ENCODE peak calls at places on chromosome 15, in five cellular contexts. S, A, Z, B and E are unnamed samples.

GRCh38 chr15:74173545-74174215 is at the start of gene ISLR:
- DNase-seq in S (peak; percentile 72), A (no peak), Z (no peak), B (peak; percentile 75), E (no peak)

GRCh38 chr15:93089855-93090305 is 869 bp upstream of the RGMA start:
- DNase-seq in S (peak; percentile 87), A (no peak), Z (no peak), B (peak; percentile 25), E (no peak)

GRCh38 chr15:28875461-28875965 is 10.3 kb upstream of the APBA2 start:
- DNase-seq in S (no peak), A (no peak), Z (no peak), B (no peak), E (no peak)

GRCh38 chr15:44765036-44765435 is 28.7 kb downstream of the TRIM69 start:
- DNase-seq in S (no peak), A (no peak), Z (no peak), B (no peak), E (no peak)

GRCh38 chr15:22885105-22885504 is 46.6 kb downstream of the NIPA2 start:
- DNase-seq in S (no peak), A (no peak), Z (no peak), B (no peak), E (no peak)

GRCh38 chr15:67061811-67062348 is 3.5 kb upstream of the SMAD3 start:
- DNase-seq in S (no peak), A (no peak), Z (no peak), B (no peak), E (no peak)

GRCh38 chr15:52281085-52282035 is 14.2 kb downstream of the MYO5C start:
- DNase-seq in S (no peak), A (no peak), Z (no peak), B (no peak), E (no peak)

GRCh38 chr15:92011611-92012367 is 158.3 kb downstream of the SLCO3A1 start:
- DNase-seq in S (no peak), A (peak; percentile 29), Z (no peak), B (no peak), E (peak; percentile 95)

GRCh38 chr15:92595506-92596337 is 59.9 kb downstream of the FAM174B start:
- DNase-seq in S (no peak), A (no peak), Z (peak; percentile 15), B (no peak), E (no peak)

GRCh38 chr15:38176155-38176554 is 76.5 kb upstream of the SPRED1 start:
- DNase-seq in S (no peak), A (peak; percentile 38), Z (no peak), B (no peak), E (no peak)

GRCh38 chr15:53453253-53454105 is 306.0 kb downstream of the WDR72 start:
- DNase-seq in S (no peak), A (no peak), Z (no peak), B (no peak), E (no peak)

GRCh38 chr15:62054979-62055378 is 5.3 kb downstream of the VPS13C start:
- DNase-seq in S (no peak), A (no peak), Z (no peak), B (no peak), E (no peak)
- H3K4me3 ChIP-seq in S (no peak overlapping the region), A (no peak overlapping the region), Z (no peak overlapping the region), B (no peak overlapping the region), E (no peak overlapping the region)

DNA sequence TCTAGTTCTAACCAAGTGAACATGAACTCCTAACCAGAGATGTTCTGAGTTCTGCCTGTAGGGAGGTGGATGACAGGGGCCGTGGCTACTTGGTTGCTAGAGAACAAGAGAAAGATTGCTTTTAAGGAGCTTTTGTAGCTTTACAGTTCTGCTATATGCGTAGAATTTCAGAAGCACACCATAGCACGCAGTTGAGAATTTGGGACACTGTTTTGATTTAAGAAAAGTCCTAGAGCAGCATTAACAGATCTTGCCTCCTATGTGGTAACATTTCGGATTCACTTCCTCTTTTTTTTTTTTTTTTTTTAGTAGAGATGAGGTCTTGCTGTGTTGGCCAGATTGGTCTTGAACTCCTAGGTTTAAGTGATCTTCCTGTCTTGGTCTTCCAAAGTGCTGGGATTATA is 181.7 kb downstream of the TCF12 start:
- DNase-seq in S (no peak), A (no peak), Z (no peak), B (no peak), E (no peak)
- H3K4me3 ChIP-seq in S (no peak overlapping the region), A (no peak overlapping the region), Z (no peak overlapping the region), B (no peak overlapping the region), E (no peak overlapping the region)

GRCh38 chr15:98421419-98422085 is 226.8 kb upstream of the IGF1R start:
- DNase-seq in S (peak; percentile 84), A (no peak), Z (peak; percentile 96), B (peak; percentile 82), E (peak; percentile 59)
- H3K4me3 ChIP-seq in S (peak overlapping the region; percentile 44), A (peak overlapping the region; percentile 11), Z (peak overlapping the region; percentile 15), B (peak overlapping the region; percentile 4), E (no peak overlapping the region)

DNA sequence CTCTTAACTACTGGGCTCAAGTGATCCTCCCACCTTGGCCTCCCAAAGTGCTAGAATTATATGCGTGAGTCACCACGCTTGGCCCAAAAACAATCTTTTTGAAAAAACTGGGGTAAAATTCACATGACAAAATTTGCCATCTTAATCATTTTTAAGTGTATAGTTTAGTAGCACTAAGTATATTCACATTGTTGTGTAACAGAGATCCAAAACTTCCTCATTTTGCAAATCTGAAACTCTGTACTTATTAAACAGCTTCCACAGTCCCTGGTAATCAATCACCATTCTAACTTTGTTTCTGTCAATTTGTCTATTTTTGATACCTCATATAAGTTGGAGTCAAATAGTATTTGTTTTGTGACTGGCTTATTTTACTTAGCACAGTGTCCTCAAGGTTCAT is 5.2 kb downstream of the SNX1 start:
- DNase-seq in S (no peak), A (no peak), Z (no peak), B (no peak), E (no peak)
- H3K4me3 ChIP-seq in S (no peak overlapping the region), A (no peak overlapping the region), Z (no peak overlapping the region), B (no peak overlapping the region), E (no peak overlapping the region)

GRCh38 chr15:95987886-95988573 is 342.5 kb upstream of the NR2F2 start:
- DNase-seq in S (no peak), A (no peak), Z (no peak), B (no peak), E (no peak)
- H3K4me3 ChIP-seq in S (no peak overlapping the region), A (no peak overlapping the region), Z (no peak overlapping the region), B (no peak overlapping the region), E (no peak overlapping the region)

DNA sequence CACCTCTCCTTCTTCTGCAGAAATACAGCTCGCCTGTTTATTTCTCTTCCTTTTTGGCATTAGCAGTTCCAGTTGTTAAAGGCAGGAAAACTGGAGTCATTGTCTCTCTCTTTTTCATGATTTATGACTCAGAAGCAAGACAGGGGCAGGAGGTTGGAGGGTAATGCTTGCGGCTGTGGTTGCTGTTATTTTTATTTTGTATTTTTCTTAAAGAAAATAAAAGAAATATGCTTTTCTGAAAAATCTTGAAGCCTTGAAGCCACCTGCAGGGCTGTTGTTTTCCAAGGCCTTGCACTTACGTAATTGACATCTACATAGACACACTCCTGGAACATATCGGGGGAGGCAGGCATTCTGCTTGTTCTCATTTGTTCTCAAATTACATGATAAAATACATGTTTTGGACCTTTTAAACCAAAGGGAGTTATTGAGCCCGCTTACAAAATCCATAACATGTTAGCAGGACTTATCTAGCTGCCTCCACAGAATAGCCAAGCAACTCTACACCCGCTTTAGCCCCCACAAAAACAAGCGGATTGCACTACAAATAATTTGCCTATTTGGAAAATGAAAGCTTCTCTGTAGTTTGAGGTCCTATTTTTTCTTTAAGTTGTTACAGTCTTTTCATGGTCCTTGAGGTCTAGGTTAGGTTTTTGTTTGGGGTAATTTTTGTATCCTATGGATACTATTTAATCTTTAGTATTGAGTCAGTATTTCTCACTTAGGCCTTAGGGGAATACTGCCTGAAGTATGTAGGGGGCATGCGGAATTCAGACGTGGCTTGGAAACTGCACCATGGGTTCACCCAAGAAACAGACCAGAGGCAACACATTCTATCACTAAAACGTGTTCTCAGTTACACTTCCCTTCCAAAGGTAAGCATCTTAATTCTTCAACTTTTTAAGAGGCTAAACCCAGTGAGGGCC is 1004.5 kb upstream of the NR2F2 start:
- DNase-seq in S (no peak), A (no peak), Z (no peak), B (peak; percentile 66), E (no peak)
- H3K4me3 ChIP-seq in S (peak overlapping the region; percentile 60), A (no peak overlapping the region), Z (peak overlapping the region; percentile 39), B (peak overlapping the region; percentile 56), E (no peak overlapping the region)

DNA sequence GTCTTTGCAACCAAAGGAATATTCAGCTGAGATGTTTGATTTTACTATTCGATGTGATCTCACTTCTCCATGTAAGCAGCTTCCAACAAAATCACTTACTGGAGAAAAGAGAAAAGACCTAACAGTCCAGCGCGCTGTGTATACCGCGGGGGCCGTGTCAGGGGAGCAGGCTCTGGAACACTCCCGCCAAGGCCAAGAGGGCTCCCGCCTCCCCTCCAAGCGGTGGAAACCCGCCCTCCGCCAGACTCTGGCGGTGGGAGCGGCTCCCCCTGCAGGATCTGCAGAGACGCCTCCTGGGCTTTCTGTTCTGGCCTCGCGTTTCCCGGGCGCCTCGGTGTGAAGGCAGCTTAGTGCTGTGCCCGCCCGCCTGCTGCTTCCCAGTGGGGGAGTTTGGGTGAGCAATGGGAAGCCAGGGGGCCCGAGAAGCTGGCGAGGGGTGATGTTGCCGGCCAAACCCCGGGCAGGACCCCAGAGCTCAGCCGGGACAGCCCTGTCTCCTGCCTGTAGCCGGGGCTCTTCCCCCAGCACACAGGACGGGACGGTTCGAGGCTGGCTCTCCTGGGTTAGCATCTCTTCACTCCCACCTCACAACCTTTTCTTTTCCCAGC is 36.3 kb downstream of the CHST14 start:
- DNase-seq in S (peak; percentile 85), A (peak; percentile 34), Z (peak; percentile 89), B (peak; percentile 90), E (peak; percentile 74)
- H3K4me3 ChIP-seq in S (peak overlapping the region; percentile 57), A (peak overlapping the region; percentile 8), Z (peak overlapping the region; percentile 32), B (peak overlapping the region; percentile 24), E (no peak overlapping the region)